ENCODE peak calls at places on chromosome 10, in four cellular contexts. One of them, this sample, is unnamed.

GRCh38 chr10:78231930-78232329 is 198.3 kb downstream of the RPS24 start:
- DNase-seq in IMR-90: no peak
- DNase-seq in H9: peak
- DNase-seq in mesendoderm: peak
- DNase-seq in this sample: no peak

GRCh38 chr10:106705576-106706526 is 458.7 kb downstream of the SORCS1 start:
- DNase-seq in IMR-90: peak
- DNase-seq in H9: peak
- DNase-seq in mesendoderm: peak
- DNase-seq in this sample: peak

GRCh38 chr10:57338823-57339558 is 928.7 kb downstream of the IPMK start:
- DNase-seq in IMR-90: peak
- DNase-seq in H9: peak
- DNase-seq in mesendoderm: peak
- DNase-seq in this sample: peak

GRCh38 chr10:60757422-60757895 is 20.8 kb upstream of the CDK1 start:
- DNase-seq in IMR-90: peak
- DNase-seq in H9: peak
- DNase-seq in mesendoderm: peak
- DNase-seq in this sample: no peak

GRCh38 chr10:76130892-76131291 is 699.5 kb downstream of the LRMDA start:
- DNase-seq in IMR-90: no peak
- DNase-seq in H9: no peak
- DNase-seq in mesendoderm: no peak
- DNase-seq in this sample: no peak

GRCh38 chr10:12502526-12503274 is 153.4 kb downstream of the CAMK1D start:
- DNase-seq in IMR-90: no peak
- DNase-seq in H9: no peak
- DNase-seq in mesendoderm: no peak
- DNase-seq in this sample: peak

GRCh38 chr10:43215758-43216455 is 51.0 kb downstream of the RASGEF1A start:
- DNase-seq in IMR-90: no peak
- DNase-seq in H9: no peak
- DNase-seq in mesendoderm: no peak
- DNase-seq in this sample: no peak

GRCh38 chr10:88787463-88787862 is 15.1 kb upstream of the LIPM start:
- DNase-seq in IMR-90: no peak
- DNase-seq in H9: no peak
- DNase-seq in mesendoderm: no peak
- DNase-seq in this sample: no peak

GRCh38 chr10:9922123-9922685 is 1095.5 kb upstream of the CELF2 start:
- DNase-seq in IMR-90: no peak
- DNase-seq in H9: no peak
- DNase-seq in mesendoderm: no peak
- DNase-seq in this sample: no peak

GRCh38 chr10:97923476-97923875 is 73.8 kb downstream of the GOLGA7B start:
- DNase-seq in IMR-90: no peak
- DNase-seq in H9: no peak
- DNase-seq in mesendoderm: no peak
- DNase-seq in this sample: no peak
- H3K56ac ChIP-seq in IMR-90: no peak
- H3K56ac ChIP-seq in H9: no peak
- H3K56ac ChIP-seq in mesendoderm: no peak
- H3K56ac ChIP-seq in this sample: no peak

DNA sequence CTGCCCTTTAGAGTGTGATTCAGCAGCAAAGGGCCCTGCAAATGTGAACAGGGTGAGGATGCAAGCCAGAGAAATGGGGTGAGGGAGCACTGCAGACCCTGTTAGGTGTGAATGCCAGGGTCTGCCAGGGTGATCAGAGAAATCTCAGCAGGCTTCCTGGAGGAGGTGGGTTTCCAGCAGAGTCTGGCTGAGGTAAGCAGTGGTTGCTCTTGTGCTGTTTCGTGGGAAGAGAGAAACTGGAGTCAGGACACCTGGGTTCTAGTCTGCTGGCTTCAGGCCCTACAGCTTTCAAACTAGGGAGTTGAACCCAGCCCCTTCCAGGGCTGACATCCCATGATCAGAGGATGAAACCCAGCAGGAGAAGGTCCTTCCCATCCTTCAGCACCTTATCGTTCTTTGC is 116.7 kb downstream of the CDH23 start:
- DNase-seq in IMR-90: no peak
- DNase-seq in H9: no peak
- DNase-seq in mesendoderm: no peak
- DNase-seq in this sample: no peak
- H3K56ac ChIP-seq in IMR-90: no peak
- H3K56ac ChIP-seq in H9: no peak
- H3K56ac ChIP-seq in mesendoderm: no peak
- H3K56ac ChIP-seq in this sample: no peak

GRCh38 chr10:102624751-102625330 is 19.4 kb upstream of the TRIM8 start:
- DNase-seq in IMR-90: no peak
- DNase-seq in H9: no peak
- DNase-seq in mesendoderm: no peak
- DNase-seq in this sample: no peak
- H3K56ac ChIP-seq in IMR-90: no peak
- H3K56ac ChIP-seq in H9: no peak
- H3K56ac ChIP-seq in mesendoderm: no peak
- H3K56ac ChIP-seq in this sample: no peak

GRCh38 chr10:3072641-3073360 is 5.5 kb downstream of the PFKP start:
- DNase-seq in IMR-90: no peak
- DNase-seq in H9: no peak
- DNase-seq in mesendoderm: no peak
- DNase-seq in this sample: no peak

GRCh38 chr10:3077506-3077905 is 10.2 kb downstream of the PFKP start:
- DNase-seq in IMR-90: no peak
- DNase-seq in H9: no peak
- DNase-seq in mesendoderm: no peak
- DNase-seq in this sample: no peak

GRCh38 chr10:3074145-3074665 is 6.9 kb downstream of the PFKP start:
- DNase-seq in IMR-90: peak
- DNase-seq in H9: no peak
- DNase-seq in mesendoderm: no peak
- DNase-seq in this sample: no peak

GRCh38 chr10:3076138-3076537 is 8.8 kb downstream of the PFKP start:
- DNase-seq in IMR-90: no peak
- DNase-seq in H9: no peak
- DNase-seq in mesendoderm: no peak
- DNase-seq in this sample: no peak

GRCh38 chr10:3074985-3075600 is 7.7 kb downstream of the PFKP start:
- DNase-seq in IMR-90: no peak
- DNase-seq in H9: no peak
- DNase-seq in mesendoderm: no peak
- DNase-seq in this sample: no peak
- H3K56ac ChIP-seq in IMR-90: no peak
- H3K56ac ChIP-seq in H9: no peak
- H3K56ac ChIP-seq in mesendoderm: no peak
- H3K56ac ChIP-seq in this sample: no peak

GRCh38 chr10:100239851-100240250 is 10.5 kb upstream of the CHUK start:
- DNase-seq in IMR-90: no peak
- DNase-seq in H9: no peak
- DNase-seq in mesendoderm: no peak
- DNase-seq in this sample: no peak

GRCh38 chr10:100248820-100249219 is 18.6 kb downstream of the CWF19L1 start:
- DNase-seq in IMR-90: no peak
- DNase-seq in H9: no peak
- DNase-seq in mesendoderm: no peak
- DNase-seq in this sample: no peak

DNA sequence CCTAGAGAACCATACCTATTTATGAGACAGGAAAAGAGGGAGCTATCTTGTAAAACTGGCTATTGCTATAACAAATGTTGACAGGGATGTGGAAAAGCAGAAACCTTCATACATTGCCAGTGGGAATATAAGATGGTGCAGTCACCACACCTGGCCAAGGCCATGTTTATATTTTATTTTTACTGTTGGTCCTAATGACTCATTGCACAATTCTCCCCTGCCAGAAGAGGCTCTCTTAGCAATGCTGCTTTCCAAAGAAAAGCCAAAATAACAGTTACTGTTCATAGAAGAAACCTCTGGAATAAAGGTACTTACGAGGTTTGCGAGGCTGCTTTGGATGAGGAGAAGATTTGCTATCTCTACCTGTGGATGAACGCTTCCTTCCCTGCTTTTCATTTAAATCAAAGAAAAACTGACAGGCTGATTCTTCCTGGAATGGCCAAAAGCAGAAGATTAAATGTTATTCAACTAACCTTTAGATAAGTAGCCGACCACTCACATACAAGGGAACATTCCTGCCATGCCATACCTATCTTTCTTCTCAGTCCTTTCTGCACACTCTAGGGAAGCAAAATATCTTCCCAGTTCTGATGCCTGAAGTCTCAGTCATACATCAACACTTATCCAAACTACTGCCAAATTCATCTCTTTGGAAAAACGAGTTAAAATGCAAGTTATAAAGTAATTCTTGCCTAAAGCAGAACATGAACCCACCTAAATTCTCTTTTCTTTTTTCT is 16.3 kb upstream of the CHUK start:
- DNase-seq in IMR-90: peak
- DNase-seq in H9: no peak
- DNase-seq in mesendoderm: no peak
- DNase-seq in this sample: no peak
- H3K56ac ChIP-seq in IMR-90: no peak
- H3K56ac ChIP-seq in H9: no peak
- H3K56ac ChIP-seq in mesendoderm: no peak
- H3K56ac ChIP-seq in this sample: no peak

DNA sequence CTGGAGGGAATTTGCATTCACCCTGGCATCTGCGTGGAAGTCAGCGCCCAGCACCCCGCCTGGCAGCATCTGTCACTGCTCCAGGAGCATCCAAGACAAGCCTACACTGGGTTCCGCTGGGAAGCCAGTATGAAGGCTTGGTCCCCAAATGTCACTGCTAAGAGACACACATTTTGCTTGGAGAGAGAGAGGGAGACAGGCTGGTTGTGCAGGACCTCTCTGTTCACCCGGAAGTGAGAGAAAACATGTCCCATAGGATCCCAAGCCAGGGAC is 119.5 kb downstream of the SEC23IP start:
- DNase-seq in IMR-90: no peak
- DNase-seq in H9: no peak
- DNase-seq in mesendoderm: no peak
- DNase-seq in this sample: no peak
- H3K56ac ChIP-seq in IMR-90: no peak
- H3K56ac ChIP-seq in H9: no peak
- H3K56ac ChIP-seq in mesendoderm: no peak
- H3K56ac ChIP-seq in this sample: no peak

GRCh38 chr10:98534046-98534445 is 87.3 kb upstream of the HPS1 start:
- DNase-seq in IMR-90: no peak
- DNase-seq in H9: no peak
- DNase-seq in mesendoderm: no peak
- DNase-seq in this sample: no peak
- H3K56ac ChIP-seq in IMR-90: no peak
- H3K56ac ChIP-seq in H9: no peak
- H3K56ac ChIP-seq in mesendoderm: no peak
- H3K56ac ChIP-seq in this sample: no peak

GRCh38 chr10:123357363-123358075 is 203.3 kb downstream of the BUB3 start:
- DNase-seq in IMR-90: no peak
- DNase-seq in H9: no peak
- DNase-seq in mesendoderm: peak
- DNase-seq in this sample: peak
- H3K56ac ChIP-seq in IMR-90: no peak
- H3K56ac ChIP-seq in H9: no peak
- H3K56ac ChIP-seq in mesendoderm: no peak
- H3K56ac ChIP-seq in this sample: no peak

GRCh38 chr10:16360425-16360824 is 76.4 kb upstream of the PTER start:
- DNase-seq in IMR-90: no peak
- DNase-seq in H9: no peak
- DNase-seq in mesendoderm: no peak
- DNase-seq in this sample: no peak

GRCh38 chr10:16360001-16360400 is 76.8 kb upstream of the PTER start:
- DNase-seq in IMR-90: no peak
- DNase-seq in H9: peak
- DNase-seq in mesendoderm: no peak
- DNase-seq in this sample: no peak

DNA sequence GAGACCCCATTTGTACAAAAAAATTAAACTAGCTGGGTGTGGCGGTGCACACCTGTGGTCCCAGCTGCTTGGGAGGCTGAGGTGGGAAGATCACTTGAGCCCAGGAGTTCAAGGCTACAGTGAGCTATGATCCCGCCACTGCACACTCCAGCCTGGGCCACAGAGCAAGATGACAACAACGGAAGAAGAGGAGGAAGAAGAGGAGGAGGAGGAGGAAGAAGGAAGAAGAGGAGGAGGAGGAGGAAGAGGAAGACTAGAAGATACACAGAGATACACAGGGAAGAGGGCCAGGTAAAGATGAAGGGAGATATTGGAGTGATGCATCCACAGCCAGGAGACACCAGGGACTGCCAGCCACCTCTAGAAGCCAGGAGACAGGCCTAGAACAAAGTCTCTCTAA is 75.7 kb upstream of the PTER start:
- DNase-seq in IMR-90: no peak
- DNase-seq in H9: no peak
- DNase-seq in mesendoderm: no peak
- DNase-seq in this sample: no peak
- H3K56ac ChIP-seq in IMR-90: no peak
- H3K56ac ChIP-seq in H9: no peak
- H3K56ac ChIP-seq in mesendoderm: no peak
- H3K56ac ChIP-seq in this sample: no peak